ENCODE peak calls at places on chromosome 22, in four cellular contexts. B is GM12878, O is H1, G is HepG2. R is an unnamed sample.

GRCh38 chr22:27269751-27270586 is 531.6 kb downstream of the MN1 start:
- DNase-seq in G (no peak), O (no peak), B (no peak), R (no peak)

GRCh38 chr22:38310518-38311330 is 6.5 kb downstream of the CSNK1E start:
- DNase-seq in G (no peak), B (no peak), O (no peak), R (no peak)

GRCh38 chr22:23137905-23138520 is 3.8 kb downstream of the RSPH14 start:
- DNase-seq in G (no peak), B (peak), O (no peak), R (no peak)

GRCh38 chr22:37237371-37238268 is 6.4 kb downstream of the RAC2 start:
- DNase-seq in G (no peak), O (no peak), B (no peak), R (no peak)

GRCh38 chr22:49951001-49951677 is 9.4 kb upstream of the PIM3 start:
- DNase-seq in O (no peak), G (no peak), B (no peak), R (no peak)

GRCh38 chr22:26550498-26551033 is 38.3 kb upstream of the TFIP11 start:
- DNase-seq in O (no peak), G (peak), B (no peak), R (no peak)

GRCh38 chr22:39820266-39820665 is 73.3 kb downstream of the ENTHD1 start:
- DNase-seq in G (no peak), B (no peak), O (no peak), R (no peak)

GRCh38 chr22:37240240-37240940 is 3.7 kb downstream of the RAC2 start:
- DNase-seq in G (no peak), B (no peak), O (no peak), R (no peak)

GRCh38 chr22:33577862-33578411 is 342.3 kb downstream of the LARGE1 start:
- DNase-seq in O (no peak), G (peak), B (no peak), R (no peak)

GRCh38 chr22:49768961-49769690 is 58.5 kb downstream of the BRD1 start:
- DNase-seq in B (no peak), G (no peak), O (no peak), R (no peak)

GRCh38 chr22:23401910-23402274 is 178.2 kb downstream of the IGLL1 start:
- DNase-seq in B (no peak), G (no peak), O (no peak), R (peak)

GRCh38 chr22:46693634-46694422 is 44.2 kb downstream of the CERK start:
- DNase-seq in B (no peak), O (no peak), G (no peak), R (no peak)

DNA sequence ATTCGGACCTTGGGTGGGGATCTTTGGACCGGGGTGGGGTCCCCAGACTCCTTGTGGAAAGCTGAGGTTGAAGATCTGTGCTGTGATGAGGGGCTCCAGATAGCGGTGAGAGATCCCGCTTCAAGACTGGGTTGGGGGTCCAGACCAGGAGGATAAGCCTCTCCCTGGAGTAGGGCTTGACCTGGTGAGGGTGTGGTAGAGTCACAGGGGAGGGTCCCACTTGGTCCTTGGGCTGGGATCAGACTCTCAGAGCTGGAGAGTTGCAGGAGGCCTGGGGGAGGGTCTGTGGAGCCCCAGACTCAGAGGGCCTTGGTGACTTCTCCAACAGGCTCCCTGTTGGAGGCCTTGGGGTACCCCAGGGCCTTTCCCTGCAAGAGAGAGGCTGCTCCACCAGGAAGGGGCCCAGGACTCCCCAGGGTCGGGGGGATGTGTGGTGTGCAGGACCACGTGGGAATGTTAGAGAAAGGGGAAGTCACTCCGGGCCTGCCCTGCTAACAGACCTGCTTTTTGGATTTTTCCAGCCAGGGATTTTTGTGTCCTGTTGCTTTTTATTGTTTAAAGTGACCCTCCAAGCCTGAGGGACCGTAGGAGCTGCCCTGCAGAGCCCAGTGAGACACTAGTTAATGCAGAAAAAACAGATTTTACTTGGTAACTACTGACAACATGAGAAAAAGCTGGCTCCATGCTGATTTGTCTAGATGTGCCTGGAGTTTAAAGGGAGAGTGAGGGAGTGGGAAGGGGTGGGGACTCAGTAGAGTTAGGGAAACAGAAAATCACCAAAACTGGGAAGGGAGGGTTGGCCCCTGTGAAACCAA is 660 bp upstream of the TXNRD2 start:
- DNase-seq in B (no peak), G (no peak), O (no peak), R (peak)
- TF ChIP-seq CBX5 in B (no peak), G (no peak), O (no peak), R (no peak)

DNA sequence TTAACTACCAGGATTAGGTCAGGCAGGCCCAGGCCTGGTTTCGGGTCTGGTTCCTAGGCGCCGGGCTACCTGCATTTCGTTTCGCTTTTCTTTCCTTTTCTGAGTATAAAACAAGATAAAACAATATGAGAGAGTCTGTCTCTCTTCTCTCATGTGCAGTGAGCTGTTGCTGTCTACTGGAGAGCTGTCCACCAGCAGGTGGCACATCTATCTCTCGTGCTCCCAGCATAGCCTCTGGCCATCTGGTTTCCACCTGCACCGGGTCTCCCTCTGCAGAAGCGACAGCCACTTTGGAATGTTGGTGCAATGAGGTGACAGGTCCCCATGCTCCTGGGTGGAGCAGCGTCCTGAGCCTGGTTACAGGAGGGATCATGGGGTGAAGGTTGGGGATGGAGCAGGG is 27.7 kb downstream of the RIBC2 start:
- DNase-seq in O (no peak), B (no peak), G (peak), R (no peak)
- TF ChIP-seq CBX5 in O (no peak), B (no peak), G (no peak), R (no peak)

GRCh38 chr22:29342577-29343312 is 27.2 kb upstream of the RASL10A start:
- DNase-seq in B (no peak), O (no peak), G (peak), R (peak)
- TF ChIP-seq CBX5 in B (no peak), O (no peak), G (no peak), R (no peak)

GRCh38 chr22:43008509-43008908 is 6.4 kb downstream of the PACSIN2 start:
- DNase-seq in G (no peak), O (no peak), B (no peak), R (no peak)
- TF ChIP-seq CBX5 in G (no peak), O (no peak), B (no peak), R (no peak)

GRCh38 chr22:24995649-24996180 is 43.2 kb downstream of the KIAA1671 start:
- DNase-seq in B (no peak), G (no peak), O (no peak), R (no peak)

GRCh38 chr22:24994070-24994763 is 41.7 kb downstream of the KIAA1671 start:
- DNase-seq in O (no peak), B (no peak), G (no peak), R (no peak)

GRCh38 chr22:24997023-24997422 is 44.5 kb downstream of the KIAA1671 start:
- DNase-seq in B (no peak), O (no peak), G (no peak), R (no peak)

GRCh38 chr22:24992946-24993345 is 40.4 kb downstream of the KIAA1671 start:
- DNase-seq in O (no peak), G (no peak), B (no peak), R (no peak)

DNA sequence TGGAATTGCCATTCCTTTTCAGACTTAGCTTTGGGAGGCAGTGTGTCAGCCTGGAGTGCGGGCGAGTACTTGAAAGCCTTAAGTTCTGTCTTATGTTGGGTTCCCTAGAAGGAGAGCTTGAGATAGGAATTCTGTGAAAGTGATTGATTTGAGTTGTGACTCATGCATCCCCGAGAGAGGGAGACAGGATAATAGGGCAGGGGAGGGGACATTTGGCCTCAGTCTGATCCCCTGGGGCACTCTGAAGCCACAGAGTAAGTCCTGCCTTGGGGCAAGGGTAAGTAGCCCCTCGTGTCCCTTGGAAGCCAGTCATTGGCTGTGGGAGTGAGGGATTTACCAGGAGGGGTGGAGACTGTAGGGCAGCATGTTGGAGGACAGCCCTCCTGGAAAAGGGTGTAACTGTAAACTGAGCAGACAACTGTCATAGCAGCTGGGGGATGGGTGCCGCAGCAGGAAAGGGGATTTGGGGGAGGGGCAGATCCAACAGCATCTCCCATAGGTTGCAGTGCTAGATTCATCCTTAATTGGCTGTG is 44.0 kb downstream of the KIAA1671 start:
- DNase-seq in G (no peak), O (peak), B (no peak), R (no peak)
- TF ChIP-seq CBX5 in G (no peak), O (no peak), B (no peak), R (no peak)

GRCh38 chr22:21990449-21991308 is 8.1 kb upstream of the TOP3B start:
- DNase-seq in B (no peak), G (no peak), O (no peak), R (peak)
- TF ChIP-seq CBX5 in B (no peak), G (no peak), O (no peak), R (no peak)

GRCh38 chr22:35915477-35916013 is 113.1 kb downstream of the RBFOX2 start:
- DNase-seq in O (no peak), G (no peak), B (no peak), R (no peak)
- TF ChIP-seq CBX5 in O (no peak), G (no peak), B (no peak), R (no peak)

R was measured in K562.